ENCODE peak calls at places on chromosomes 3 and 15, in five cellular contexts. G is fibroblast of the aortic adventitia; P is Calu3; X is activated naive CD4-positive, alpha-beta T cell; L is KG1. I is an unnamed sample.
A peak's percentile ranks its signal among the peaks of the same experiment; 100 is the strongest.

GRCh38 chr15:25245801-25246622 is 192.8 kb downstream of the UBE3A start:
- DNase-seq in G (no peak), P (no peak), X (no peak), L (no peak), I (no peak)

GRCh38 chr3:96266395-96267187 is 547.8 kb upstream of the EPHA6 start:
- DNase-seq in G (peak; percentile 69), L (no peak), X (no peak), P (peak; percentile 44), I (no peak)

GRCh38 chr3:136858381-136858780 is 3.6 kb upstream of the NCK1 start:
- DNase-seq in L (no peak), G (no peak), X (no peak), P (no peak), I (no peak)

GRCh38 chr3:2589336-2589969 is 490.8 kb downstream of the CNTN4 start:
- DNase-seq in L (no peak), G (no peak), X (no peak), P (no peak), I (no peak)

GRCh38 chr3:10329495-10330015 is 8.6 kb upstream of the SEC13 start:
- DNase-seq in X (no peak), L (no peak), G (no peak), P (no peak), I (no peak)

GRCh38 chr3:165346503-165346902 is 150.3 kb upstream of the SLITRK3 start:
- DNase-seq in G (no peak), P (no peak), X (no peak), L (no peak), I (no peak)

GRCh38 chr3:42224658-42225421 is 41.1 kb downstream of the CCK start:
- DNase-seq in P (no peak), G (no peak), X (no peak), L (no peak), I (no peak)

GRCh38 chr3:122689587-122689986 is 8.9 kb downstream of the PARP14 start:
- DNase-seq in G (peak; percentile 60), L (no peak), X (no peak), P (no peak), I (no peak)

GRCh38 chr15:89115547-89115946 is 27.3 kb downstream of the ABHD2 start:
- DNase-seq in P (peak; percentile 76), X (no peak), G (no peak), L (no peak), I (no peak)

GRCh38 chr3:98784042-98784441 is 20.9 kb downstream of the ST3GAL6 start:
- DNase-seq in L (no peak), X (no peak), G (peak; percentile 61), P (no peak), I (no peak)

I was measured in activated T-helper 1 cell treated with Interleukin-2 at 50 U/mL for 16 hours.